ENCODE peak calls at places on chromosomes 16 and 17, in nine cellular contexts. One of them, this sample, is unnamed.

GRCh38 chr17:77375917-77376651 is 235.3 kb downstream of the SEC14L1 start:
- DNase-seq in CD8-positive, alpha-beta T cell: peak
- DNase-seq in colonic mucosa: no peak
- DNase-seq in right lobe of liver: no peak
- DNase-seq in heart left ventricle: no peak
- DNase-seq in body of pancreas: no peak
- DNase-seq in caudate nucleus: no peak
- DNase-seq in right cardiac atrium: peak
- DNase-seq in OCI-LY7: no peak
- DNase-seq in this sample: no peak

GRCh38 chr17:80922580-80923160 is 69.0 kb upstream of the CHMP6 start:
- DNase-seq in CD8-positive, alpha-beta T cell: no peak
- DNase-seq in colonic mucosa: no peak
- DNase-seq in right lobe of liver: no peak
- DNase-seq in heart left ventricle: no peak
- DNase-seq in body of pancreas: no peak
- DNase-seq in caudate nucleus: no peak
- DNase-seq in right cardiac atrium: no peak
- DNase-seq in OCI-LY7: no peak
- DNase-seq in this sample: no peak

GRCh38 chr16:19240494-19240893 is 45.0 kb upstream of the CLEC19A start:
- DNase-seq in CD8-positive, alpha-beta T cell: no peak
- DNase-seq in colonic mucosa: no peak
- DNase-seq in right lobe of liver: no peak
- DNase-seq in heart left ventricle: no peak
- DNase-seq in body of pancreas: no peak
- DNase-seq in caudate nucleus: no peak
- DNase-seq in right cardiac atrium: no peak
- DNase-seq in OCI-LY7: no peak
- DNase-seq in this sample: no peak

GRCh38 chr17:62717589-62718342 is 90.3 kb downstream of the MRC2 start:
- DNase-seq in CD8-positive, alpha-beta T cell: no peak
- DNase-seq in colonic mucosa: no peak
- DNase-seq in right lobe of liver: no peak
- DNase-seq in heart left ventricle: peak
- DNase-seq in body of pancreas: no peak
- DNase-seq in caudate nucleus: no peak
- DNase-seq in right cardiac atrium: no peak
- DNase-seq in OCI-LY7: no peak
- DNase-seq in this sample: no peak

GRCh38 chr17:64504769-64505319 is 1.2 kb downstream of the DDX5 start:
- DNase-seq in CD8-positive, alpha-beta T cell: no peak
- DNase-seq in colonic mucosa: no peak
- DNase-seq in right lobe of liver: no peak
- DNase-seq in heart left ventricle: no peak
- DNase-seq in body of pancreas: no peak
- DNase-seq in caudate nucleus: no peak
- DNase-seq in right cardiac atrium: no peak
- DNase-seq in OCI-LY7: no peak
- DNase-seq in this sample: no peak

GRCh38 chr17:45132569-45133463 is 501 bp upstream of the PLCD3 start:
- DNase-seq in CD8-positive, alpha-beta T cell: peak
- DNase-seq in colonic mucosa: peak
- DNase-seq in right lobe of liver: peak
- DNase-seq in heart left ventricle: peak
- DNase-seq in body of pancreas: peak
- DNase-seq in caudate nucleus: peak
- DNase-seq in right cardiac atrium: peak
- DNase-seq in OCI-LY7: peak
- DNase-seq in this sample: peak

GRCh38 chr17:35700157-35700556 is 31.3 kb upstream of the RASL10B start:
- DNase-seq in CD8-positive, alpha-beta T cell: no peak
- DNase-seq in colonic mucosa: no peak
- DNase-seq in right lobe of liver: no peak
- DNase-seq in heart left ventricle: no peak
- DNase-seq in body of pancreas: no peak
- DNase-seq in caudate nucleus: no peak
- DNase-seq in right cardiac atrium: no peak
- DNase-seq in OCI-LY7: no peak
- DNase-seq in this sample: no peak

GRCh38 chr16:81544691-81545365 is 100.2 kb downstream of the CMIP start:
- DNase-seq in CD8-positive, alpha-beta T cell: no peak
- DNase-seq in colonic mucosa: no peak
- DNase-seq in right lobe of liver: no peak
- DNase-seq in heart left ventricle: no peak
- DNase-seq in body of pancreas: no peak
- DNase-seq in caudate nucleus: no peak
- DNase-seq in right cardiac atrium: no peak
- DNase-seq in OCI-LY7: no peak
- DNase-seq in this sample: no peak

GRCh38 chr16:1760911-1761310 is 10.4 kb downstream of the NME3 start:
- DNase-seq in CD8-positive, alpha-beta T cell: no peak
- DNase-seq in colonic mucosa: no peak
- DNase-seq in right lobe of liver: no peak
- DNase-seq in heart left ventricle: no peak
- DNase-seq in body of pancreas: no peak
- DNase-seq in caudate nucleus: no peak
- DNase-seq in right cardiac atrium: no peak
- DNase-seq in OCI-LY7: no peak
- DNase-seq in this sample: no peak

GRCh38 chr16:51592535-51592934 is 441.5 kb upstream of the SALL1 start:
- DNase-seq in CD8-positive, alpha-beta T cell: no peak
- DNase-seq in colonic mucosa: no peak
- DNase-seq in right lobe of liver: no peak
- DNase-seq in heart left ventricle: no peak
- DNase-seq in body of pancreas: no peak
- DNase-seq in caudate nucleus: no peak
- DNase-seq in right cardiac atrium: no peak
- DNase-seq in OCI-LY7: no peak
- DNase-seq in this sample: no peak

GRCh38 chr17:79941088-79942010 is 94.3 kb downstream of the TBC1D16 start:
- DNase-seq in CD8-positive, alpha-beta T cell: no peak
- DNase-seq in colonic mucosa: no peak
- DNase-seq in right lobe of liver: no peak
- DNase-seq in heart left ventricle: no peak
- DNase-seq in body of pancreas: peak
- DNase-seq in caudate nucleus: no peak
- DNase-seq in right cardiac atrium: no peak
- DNase-seq in OCI-LY7: no peak
- DNase-seq in this sample: no peak

GRCh38 chr16:35463358-35463757 is 2003.9 kb downstream of the TP53TG3F start:
- DNase-seq in CD8-positive, alpha-beta T cell: no peak
- DNase-seq in colonic mucosa: no peak
- DNase-seq in right lobe of liver: no peak
- DNase-seq in heart left ventricle: no peak
- DNase-seq in body of pancreas: no peak
- DNase-seq in caudate nucleus: no peak
- DNase-seq in right cardiac atrium: no peak
- DNase-seq in OCI-LY7: no peak
- DNase-seq in this sample: no peak

DNA sequence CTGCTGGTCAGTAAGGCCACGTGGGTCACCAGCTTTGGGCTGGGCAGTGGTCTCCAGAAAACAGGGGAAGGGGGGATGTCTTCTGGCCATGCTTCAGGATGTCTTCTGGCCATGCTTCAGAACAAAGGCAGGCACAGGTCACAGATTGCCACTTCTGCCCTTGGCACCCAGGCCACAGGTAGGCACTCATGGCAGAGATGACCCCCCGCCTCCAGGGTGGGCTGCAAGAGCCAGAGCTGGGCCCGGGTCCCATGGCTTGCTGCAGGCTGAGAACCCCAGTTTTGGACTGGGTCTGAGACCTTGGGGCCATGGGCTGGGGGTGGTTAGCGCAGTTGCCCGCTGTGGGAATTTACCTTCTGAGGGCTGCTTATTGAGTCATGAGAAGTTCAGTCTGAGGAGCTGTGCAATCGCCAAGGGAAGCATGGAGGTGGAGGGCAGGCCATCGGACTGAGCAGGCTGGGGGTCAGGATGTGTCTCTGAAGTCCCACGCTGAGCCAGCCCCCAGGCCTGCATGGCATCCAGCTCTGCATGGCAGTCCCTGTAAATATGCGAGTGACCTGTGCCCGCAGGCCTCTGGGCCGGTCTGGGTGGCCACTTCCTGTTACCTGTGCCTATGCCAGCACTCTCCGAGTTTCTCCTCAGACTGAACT is 1.6 kb downstream of the ANKRD13B start:
- DNase-seq in CD8-positive, alpha-beta T cell: no peak
- DNase-seq in colonic mucosa: no peak
- DNase-seq in right lobe of liver: peak
- DNase-seq in heart left ventricle: peak
- DNase-seq in body of pancreas: no peak
- DNase-seq in caudate nucleus: no peak
- DNase-seq in right cardiac atrium: peak
- DNase-seq in OCI-LY7: no peak
- DNase-seq in this sample: no peak
- H3K27ac ChIP-seq in CD8-positive, alpha-beta T cell: no peak
- H3K27ac ChIP-seq in colonic mucosa: no peak
- H3K27ac ChIP-seq in right lobe of liver: no peak
- H3K27ac ChIP-seq in heart left ventricle: no peak
- H3K27ac ChIP-seq in body of pancreas: no peak
- H3K27ac ChIP-seq in caudate nucleus: peak
- H3K27ac ChIP-seq in right cardiac atrium: no peak
- H3K27ac ChIP-seq in OCI-LY7: no peak
- H3K27ac ChIP-seq in this sample: no peak

DNA sequence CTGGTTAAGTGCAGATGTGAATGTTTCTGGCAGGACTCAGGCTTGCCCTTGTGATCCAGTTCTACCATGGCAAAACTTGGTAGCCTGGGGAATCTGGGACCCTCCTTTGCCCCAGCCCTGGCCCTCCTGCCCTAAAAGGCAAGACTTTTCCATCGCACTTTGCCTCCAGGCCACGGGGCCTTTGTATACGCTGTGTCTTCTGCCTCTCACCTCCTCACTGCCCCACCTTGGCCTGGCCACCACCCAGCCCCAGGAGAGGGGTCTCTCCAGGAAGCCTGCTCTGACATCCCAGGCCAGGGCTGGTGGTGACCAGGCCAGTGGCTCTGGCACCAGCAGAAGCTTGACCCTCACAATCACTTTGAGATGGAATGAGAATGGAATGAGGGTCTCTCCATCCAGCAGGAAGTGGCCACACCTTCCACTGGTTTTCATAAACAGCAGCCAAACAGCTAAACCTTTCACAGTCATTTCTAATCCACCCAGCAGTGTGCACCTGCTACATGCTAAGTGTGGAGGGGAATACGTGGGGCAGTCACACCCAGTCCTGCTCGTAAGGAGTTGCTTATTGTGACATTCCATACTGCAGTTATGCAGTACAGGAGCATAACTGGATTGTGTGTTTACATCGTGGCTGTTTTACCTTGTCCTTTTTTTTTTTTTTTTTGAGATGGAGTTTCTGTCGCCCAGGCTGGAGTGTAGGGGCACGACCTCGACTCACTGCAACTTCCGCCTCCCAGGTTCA is 1.6 kb upstream of the MRPL38 start:
- DNase-seq in CD8-positive, alpha-beta T cell: no peak
- DNase-seq in colonic mucosa: no peak
- DNase-seq in right lobe of liver: peak
- DNase-seq in heart left ventricle: no peak
- DNase-seq in body of pancreas: no peak
- DNase-seq in caudate nucleus: no peak
- DNase-seq in right cardiac atrium: no peak
- DNase-seq in OCI-LY7: peak
- DNase-seq in this sample: no peak
- H3K27ac ChIP-seq in CD8-positive, alpha-beta T cell: no peak
- H3K27ac ChIP-seq in colonic mucosa: peak
- H3K27ac ChIP-seq in right lobe of liver: no peak
- H3K27ac ChIP-seq in heart left ventricle: no peak
- H3K27ac ChIP-seq in body of pancreas: peak
- H3K27ac ChIP-seq in caudate nucleus: no peak
- H3K27ac ChIP-seq in right cardiac atrium: no peak
- H3K27ac ChIP-seq in OCI-LY7: no peak
- H3K27ac ChIP-seq in this sample: no peak

GRCh38 chr17:7041607-7042506 is 2.0 kb downstream of the SLC16A11 start:
- DNase-seq in CD8-positive, alpha-beta T cell: no peak
- DNase-seq in colonic mucosa: no peak
- DNase-seq in right lobe of liver: no peak
- DNase-seq in heart left ventricle: no peak
- DNase-seq in body of pancreas: no peak
- DNase-seq in caudate nucleus: no peak
- DNase-seq in right cardiac atrium: no peak
- DNase-seq in OCI-LY7: no peak
- DNase-seq in this sample: no peak
- H3K27ac ChIP-seq in CD8-positive, alpha-beta T cell: no peak
- H3K27ac ChIP-seq in colonic mucosa: no peak
- H3K27ac ChIP-seq in right lobe of liver: peak
- H3K27ac ChIP-seq in heart left ventricle: no peak
- H3K27ac ChIP-seq in body of pancreas: no peak
- H3K27ac ChIP-seq in caudate nucleus: peak
- H3K27ac ChIP-seq in right cardiac atrium: no peak
- H3K27ac ChIP-seq in OCI-LY7: no peak
- H3K27ac ChIP-seq in this sample: no peak

GRCh38 chr17:2483084-2483483 is 28.6 kb downstream of the METTL16 start:
- DNase-seq in CD8-positive, alpha-beta T cell: no peak
- DNase-seq in colonic mucosa: no peak
- DNase-seq in right lobe of liver: no peak
- DNase-seq in heart left ventricle: no peak
- DNase-seq in body of pancreas: no peak
- DNase-seq in caudate nucleus: no peak
- DNase-seq in right cardiac atrium: no peak
- DNase-seq in OCI-LY7: no peak
- DNase-seq in this sample: no peak

GRCh38 chr17:2484876-2485275 is 26.8 kb downstream of the METTL16 start:
- DNase-seq in CD8-positive, alpha-beta T cell: no peak
- DNase-seq in colonic mucosa: no peak
- DNase-seq in right lobe of liver: no peak
- DNase-seq in heart left ventricle: no peak
- DNase-seq in body of pancreas: peak
- DNase-seq in caudate nucleus: peak
- DNase-seq in right cardiac atrium: no peak
- DNase-seq in OCI-LY7: no peak
- DNase-seq in this sample: no peak

GRCh38 chr17:2482218-2482617 is 29.5 kb downstream of the METTL16 start:
- DNase-seq in CD8-positive, alpha-beta T cell: no peak
- DNase-seq in colonic mucosa: no peak
- DNase-seq in right lobe of liver: no peak
- DNase-seq in heart left ventricle: no peak
- DNase-seq in body of pancreas: no peak
- DNase-seq in caudate nucleus: no peak
- DNase-seq in right cardiac atrium: no peak
- DNase-seq in OCI-LY7: no peak
- DNase-seq in this sample: no peak

GRCh38 chr17:2478446-2478845 is 33.2 kb downstream of the METTL16 start:
- DNase-seq in CD8-positive, alpha-beta T cell: no peak
- DNase-seq in colonic mucosa: no peak
- DNase-seq in right lobe of liver: no peak
- DNase-seq in heart left ventricle: no peak
- DNase-seq in body of pancreas: no peak
- DNase-seq in caudate nucleus: no peak
- DNase-seq in right cardiac atrium: no peak
- DNase-seq in OCI-LY7: no peak
- DNase-seq in this sample: no peak

DNA sequence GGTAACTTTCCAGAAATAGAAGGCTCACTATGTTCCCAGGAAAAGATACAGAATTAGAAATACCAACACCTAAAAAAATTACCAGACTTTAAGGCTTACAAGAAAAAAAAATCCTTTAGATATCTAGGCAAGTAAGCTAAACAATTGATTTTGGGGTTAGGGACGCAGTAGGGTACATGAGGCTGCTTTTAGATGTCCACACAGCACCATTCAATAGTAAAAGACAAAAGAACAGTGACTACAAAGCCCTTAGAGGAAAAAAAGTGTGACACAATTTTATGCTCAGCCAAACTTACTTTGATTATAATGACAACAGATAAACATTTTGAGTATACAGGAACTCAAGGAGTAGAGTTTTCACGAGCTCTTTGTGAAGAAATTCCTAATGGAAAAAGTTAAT is 29.9 kb downstream of the METTL16 start:
- DNase-seq in CD8-positive, alpha-beta T cell: no peak
- DNase-seq in colonic mucosa: no peak
- DNase-seq in right lobe of liver: no peak
- DNase-seq in heart left ventricle: no peak
- DNase-seq in body of pancreas: no peak
- DNase-seq in caudate nucleus: no peak
- DNase-seq in right cardiac atrium: no peak
- DNase-seq in OCI-LY7: no peak
- DNase-seq in this sample: no peak
- H3K27ac ChIP-seq in CD8-positive, alpha-beta T cell: no peak
- H3K27ac ChIP-seq in colonic mucosa: no peak
- H3K27ac ChIP-seq in right lobe of liver: no peak
- H3K27ac ChIP-seq in heart left ventricle: no peak
- H3K27ac ChIP-seq in body of pancreas: no peak
- H3K27ac ChIP-seq in caudate nucleus: no peak
- H3K27ac ChIP-seq in right cardiac atrium: no peak
- H3K27ac ChIP-seq in OCI-LY7: no peak
- H3K27ac ChIP-seq in this sample: no peak

This sample was measured in neuronal stem cell.